ENCODE peak calls at places on chromosomes 16 and 17, in six cellular contexts. One of them, this sample, is unnamed.

GRCh38 chr16:85396879-85397871 is 215.9 kb upstream of the GSE1 start:
- DNase-seq in amniotic stem cell: no peak
- DNase-seq in posterior vena cava: peak
- DNase-seq in head of caudate nucleus: no peak
- DNase-seq in activated T-helper 2 cell treated with anti-CD3 and anti-CD28 coated beads, Interferon-gamma antibody, Interleukin-2, Interleukin-4, amounts not matched to agents 10 μg/mL and 5 μg/mL and 100 μg/mL, durations not matched to agents 14 hours and 24 hours and 36 hours: no peak
- DNase-seq in HFFc6: no peak
- DNase-seq in this sample: peak

GRCh38 chr16:70747703-70748631 is 53.0 kb downstream of the VAC14 start:
- DNase-seq in amniotic stem cell: no peak
- DNase-seq in posterior vena cava: no peak
- DNase-seq in head of caudate nucleus: no peak
- DNase-seq in activated T-helper 2 cell treated with anti-CD3 and anti-CD28 coated beads, Interferon-gamma antibody, Interleukin-2, Interleukin-4, amounts not matched to agents 10 μg/mL and 5 μg/mL and 100 μg/mL, durations not matched to agents 14 hours and 24 hours and 36 hours: no peak
- DNase-seq in HFFc6: no peak
- DNase-seq in this sample: no peak

GRCh38 chr17:7445011-7445927 is at the start of gene CHRNB1:
- DNase-seq in amniotic stem cell: no peak
- DNase-seq in posterior vena cava: peak
- DNase-seq in head of caudate nucleus: peak
- DNase-seq in activated T-helper 2 cell treated with anti-CD3 and anti-CD28 coated beads, Interferon-gamma antibody, Interleukin-2, Interleukin-4, amounts not matched to agents 10 μg/mL and 5 μg/mL and 100 μg/mL, durations not matched to agents 14 hours and 24 hours and 36 hours: peak
- DNase-seq in HFFc6: no peak
- DNase-seq in this sample: peak

GRCh38 chr17:8004899-8005298 is 2.5 kb downstream of the GUCY2D start:
- DNase-seq in amniotic stem cell: no peak
- DNase-seq in posterior vena cava: peak
- DNase-seq in head of caudate nucleus: no peak
- DNase-seq in activated T-helper 2 cell treated with anti-CD3 and anti-CD28 coated beads, Interferon-gamma antibody, Interleukin-2, Interleukin-4, amounts not matched to agents 10 μg/mL and 5 μg/mL and 100 μg/mL, durations not matched to agents 14 hours and 24 hours and 36 hours: no peak
- DNase-seq in HFFc6: peak
- DNase-seq in this sample: no peak

GRCh38 chr17:46194393-46195216 is 1.4 kb upstream of the KANSL1 start:
- DNase-seq in amniotic stem cell: no peak
- DNase-seq in posterior vena cava: no peak
- DNase-seq in head of caudate nucleus: peak
- DNase-seq in activated T-helper 2 cell treated with anti-CD3 and anti-CD28 coated beads, Interferon-gamma antibody, Interleukin-2, Interleukin-4, amounts not matched to agents 10 μg/mL and 5 μg/mL and 100 μg/mL, durations not matched to agents 14 hours and 24 hours and 36 hours: peak
- DNase-seq in HFFc6: peak
- DNase-seq in this sample: no peak

GRCh38 chr16:53743149-53743566 is 39.2 kb downstream of the FTO start:
- DNase-seq in amniotic stem cell: no peak
- DNase-seq in posterior vena cava: no peak
- DNase-seq in head of caudate nucleus: peak
- DNase-seq in activated T-helper 2 cell treated with anti-CD3 and anti-CD28 coated beads, Interferon-gamma antibody, Interleukin-2, Interleukin-4, amounts not matched to agents 10 μg/mL and 5 μg/mL and 100 μg/mL, durations not matched to agents 14 hours and 24 hours and 36 hours: no peak
- DNase-seq in HFFc6: peak
- DNase-seq in this sample: no peak

GRCh38 chr17:31425646-31426045 is 34.2 kb downstream of the RAB11FIP4 start:
- DNase-seq in amniotic stem cell: no peak
- DNase-seq in posterior vena cava: peak
- DNase-seq in head of caudate nucleus: peak
- DNase-seq in activated T-helper 2 cell treated with anti-CD3 and anti-CD28 coated beads, Interferon-gamma antibody, Interleukin-2, Interleukin-4, amounts not matched to agents 10 μg/mL and 5 μg/mL and 100 μg/mL, durations not matched to agents 14 hours and 24 hours and 36 hours: no peak
- DNase-seq in HFFc6: no peak
- DNase-seq in this sample: peak

GRCh38 chr17:70527364-70527888 is 358.1 kb downstream of the KCNJ2 start:
- DNase-seq in amniotic stem cell: no peak
- DNase-seq in posterior vena cava: no peak
- DNase-seq in head of caudate nucleus: no peak
- DNase-seq in activated T-helper 2 cell treated with anti-CD3 and anti-CD28 coated beads, Interferon-gamma antibody, Interleukin-2, Interleukin-4, amounts not matched to agents 10 μg/mL and 5 μg/mL and 100 μg/mL, durations not matched to agents 14 hours and 24 hours and 36 hours: no peak
- DNase-seq in HFFc6: no peak
- DNase-seq in this sample: no peak

GRCh38 chr16:2194852-2195315 is 1.5 kb downstream of the CASKIN1 start:
- DNase-seq in amniotic stem cell: no peak
- DNase-seq in posterior vena cava: no peak
- DNase-seq in head of caudate nucleus: no peak
- DNase-seq in activated T-helper 2 cell treated with anti-CD3 and anti-CD28 coated beads, Interferon-gamma antibody, Interleukin-2, Interleukin-4, amounts not matched to agents 10 μg/mL and 5 μg/mL and 100 μg/mL, durations not matched to agents 14 hours and 24 hours and 36 hours: peak
- DNase-seq in HFFc6: peak
- DNase-seq in this sample: peak

GRCh38 chr17:31597646-31598387 is 206.3 kb downstream of the RAB11FIP4 start:
- DNase-seq in amniotic stem cell: no peak
- DNase-seq in posterior vena cava: peak
- DNase-seq in head of caudate nucleus: no peak
- DNase-seq in activated T-helper 2 cell treated with anti-CD3 and anti-CD28 coated beads, Interferon-gamma antibody, Interleukin-2, Interleukin-4, amounts not matched to agents 10 μg/mL and 5 μg/mL and 100 μg/mL, durations not matched to agents 14 hours and 24 hours and 36 hours: no peak
- DNase-seq in HFFc6: no peak
- DNase-seq in this sample: no peak

GRCh38 chr17:9402590-9403199 is 172.9 kb downstream of the STX8 start:
- DNase-seq in amniotic stem cell: no peak
- DNase-seq in posterior vena cava: no peak
- DNase-seq in head of caudate nucleus: peak
- DNase-seq in activated T-helper 2 cell treated with anti-CD3 and anti-CD28 coated beads, Interferon-gamma antibody, Interleukin-2, Interleukin-4, amounts not matched to agents 10 μg/mL and 5 μg/mL and 100 μg/mL, durations not matched to agents 14 hours and 24 hours and 36 hours: peak
- DNase-seq in HFFc6: peak
- DNase-seq in this sample: peak

GRCh38 chr17:46115687-46116086 is 77.5 kb downstream of the KANSL1 start:
- DNase-seq in amniotic stem cell: no peak
- DNase-seq in posterior vena cava: no peak
- DNase-seq in head of caudate nucleus: no peak
- DNase-seq in activated T-helper 2 cell treated with anti-CD3 and anti-CD28 coated beads, Interferon-gamma antibody, Interleukin-2, Interleukin-4, amounts not matched to agents 10 μg/mL and 5 μg/mL and 100 μg/mL, durations not matched to agents 14 hours and 24 hours and 36 hours: no peak
- DNase-seq in HFFc6: no peak
- DNase-seq in this sample: no peak

GRCh38 chr17:2262146-2262587 is 41.4 kb downstream of the SMG6 start:
- DNase-seq in amniotic stem cell: peak
- DNase-seq in posterior vena cava: no peak
- DNase-seq in head of caudate nucleus: no peak
- DNase-seq in activated T-helper 2 cell treated with anti-CD3 and anti-CD28 coated beads, Interferon-gamma antibody, Interleukin-2, Interleukin-4, amounts not matched to agents 10 μg/mL and 5 μg/mL and 100 μg/mL, durations not matched to agents 14 hours and 24 hours and 36 hours: no peak
- DNase-seq in HFFc6: peak
- DNase-seq in this sample: no peak

GRCh38 chr16:80725566-80726162 is 78.7 kb downstream of the CDYL2 start:
- DNase-seq in amniotic stem cell: no peak
- DNase-seq in posterior vena cava: no peak
- DNase-seq in head of caudate nucleus: peak
- DNase-seq in activated T-helper 2 cell treated with anti-CD3 and anti-CD28 coated beads, Interferon-gamma antibody, Interleukin-2, Interleukin-4, amounts not matched to agents 10 μg/mL and 5 μg/mL and 100 μg/mL, durations not matched to agents 14 hours and 24 hours and 36 hours: no peak
- DNase-seq in HFFc6: no peak
- DNase-seq in this sample: no peak

GRCh38 chr17:77127735-77128361 is 12.9 kb upstream of the SEC14L1 start:
- DNase-seq in amniotic stem cell: no peak
- DNase-seq in posterior vena cava: peak
- DNase-seq in head of caudate nucleus: no peak
- DNase-seq in activated T-helper 2 cell treated with anti-CD3 and anti-CD28 coated beads, Interferon-gamma antibody, Interleukin-2, Interleukin-4, amounts not matched to agents 10 μg/mL and 5 μg/mL and 100 μg/mL, durations not matched to agents 14 hours and 24 hours and 36 hours: peak
- DNase-seq in HFFc6: no peak
- DNase-seq in this sample: peak

GRCh38 chr17:16027708-16028584 is 28.3 kb downstream of the TTC19 start:
- DNase-seq in amniotic stem cell: peak
- DNase-seq in posterior vena cava: no peak
- DNase-seq in head of caudate nucleus: no peak
- DNase-seq in activated T-helper 2 cell treated with anti-CD3 and anti-CD28 coated beads, Interferon-gamma antibody, Interleukin-2, Interleukin-4, amounts not matched to agents 10 μg/mL and 5 μg/mL and 100 μg/mL, durations not matched to agents 14 hours and 24 hours and 36 hours: peak
- DNase-seq in HFFc6: peak
- DNase-seq in this sample: no peak

GRCh38 chr17:76027159-76027839 is at the start of gene EVPL:
- DNase-seq in amniotic stem cell: no peak
- DNase-seq in posterior vena cava: no peak
- DNase-seq in head of caudate nucleus: no peak
- DNase-seq in activated T-helper 2 cell treated with anti-CD3 and anti-CD28 coated beads, Interferon-gamma antibody, Interleukin-2, Interleukin-4, amounts not matched to agents 10 μg/mL and 5 μg/mL and 100 μg/mL, durations not matched to agents 14 hours and 24 hours and 36 hours: no peak
- DNase-seq in HFFc6: no peak
- DNase-seq in this sample: peak

GRCh38 chr17:59829217-59830006 is 63.3 kb downstream of the TUBD1 start:
- DNase-seq in amniotic stem cell: peak
- DNase-seq in posterior vena cava: no peak
- DNase-seq in head of caudate nucleus: no peak
- DNase-seq in activated T-helper 2 cell treated with anti-CD3 and anti-CD28 coated beads, Interferon-gamma antibody, Interleukin-2, Interleukin-4, amounts not matched to agents 10 μg/mL and 5 μg/mL and 100 μg/mL, durations not matched to agents 14 hours and 24 hours and 36 hours: peak
- DNase-seq in HFFc6: peak
- DNase-seq in this sample: peak

GRCh38 chr16:70730016-70730415 is 44.2 kb upstream of the MTSS2 start:
- DNase-seq in amniotic stem cell: no peak
- DNase-seq in posterior vena cava: no peak
- DNase-seq in head of caudate nucleus: peak
- DNase-seq in activated T-helper 2 cell treated with anti-CD3 and anti-CD28 coated beads, Interferon-gamma antibody, Interleukin-2, Interleukin-4, amounts not matched to agents 10 μg/mL and 5 μg/mL and 100 μg/mL, durations not matched to agents 14 hours and 24 hours and 36 hours: no peak
- DNase-seq in HFFc6: no peak
- DNase-seq in this sample: no peak

GRCh38 chr17:50634123-50634914 is at the start of gene ABCC3:
- DNase-seq in amniotic stem cell: peak
- DNase-seq in posterior vena cava: peak
- DNase-seq in head of caudate nucleus: no peak
- DNase-seq in activated T-helper 2 cell treated with anti-CD3 and anti-CD28 coated beads, Interferon-gamma antibody, Interleukin-2, Interleukin-4, amounts not matched to agents 10 μg/mL and 5 μg/mL and 100 μg/mL, durations not matched to agents 14 hours and 24 hours and 36 hours: no peak
- DNase-seq in HFFc6: no peak
- DNase-seq in this sample: peak

GRCh38 chr16:3696425-3697218 is 20.7 kb downstream of the TRAP1 start:
- DNase-seq in amniotic stem cell: peak
- DNase-seq in posterior vena cava: no peak
- DNase-seq in head of caudate nucleus: no peak
- DNase-seq in activated T-helper 2 cell treated with anti-CD3 and anti-CD28 coated beads, Interferon-gamma antibody, Interleukin-2, Interleukin-4, amounts not matched to agents 10 μg/mL and 5 μg/mL and 100 μg/mL, durations not matched to agents 14 hours and 24 hours and 36 hours: no peak
- DNase-seq in HFFc6: peak
- DNase-seq in this sample: no peak

GRCh38 chr17:29238133-29238850 is 8.4 kb upstream of the CRYBA1 start:
- DNase-seq in amniotic stem cell: no peak
- DNase-seq in posterior vena cava: no peak
- DNase-seq in head of caudate nucleus: no peak
- DNase-seq in activated T-helper 2 cell treated with anti-CD3 and anti-CD28 coated beads, Interferon-gamma antibody, Interleukin-2, Interleukin-4, amounts not matched to agents 10 μg/mL and 5 μg/mL and 100 μg/mL, durations not matched to agents 14 hours and 24 hours and 36 hours: no peak
- DNase-seq in HFFc6: peak
- DNase-seq in this sample: no peak

GRCh38 chr17:47678196-47678595 is 15.8 kb upstream of the TBKBP1 start:
- DNase-seq in amniotic stem cell: no peak
- DNase-seq in posterior vena cava: no peak
- DNase-seq in head of caudate nucleus: no peak
- DNase-seq in activated T-helper 2 cell treated with anti-CD3 and anti-CD28 coated beads, Interferon-gamma antibody, Interleukin-2, Interleukin-4, amounts not matched to agents 10 μg/mL and 5 μg/mL and 100 μg/mL, durations not matched to agents 14 hours and 24 hours and 36 hours: no peak
- DNase-seq in HFFc6: no peak
- DNase-seq in this sample: no peak